ENCODE peak calls at places on chromosomes 7 and 10, in eight cellular contexts. Y is GM20000; V is kidney epithelial cell; H is A549; O is keratinocyte; W is CD8-positive, alpha-beta T cell; P is AG04449; B is neural progenitor cell. C is an unnamed sample.

GRCh38 chr7:71135663-71136062 is 3.7 kb downstream of the GALNT17 start:
- DNase-seq in P (no peak), V (no peak), Y (no peak), B (no peak), H (no peak), O (no peak), W (no peak), C (no peak)

GRCh38 chr10:77226434-77226833 is 411.2 kb downstream of the KCNMA1 start:
- DNase-seq in Y (no peak), B (no peak), P (no peak), W (no peak), H (no peak), O (no peak), V (no peak), C (no peak)

GRCh38 chr10:102657984-102658724 is 13.9 kb downstream of the TRIM8 start:
- DNase-seq in W (no peak), O (no peak), V (no peak), Y (no peak), H (no peak), P (no peak), B (no peak), C (no peak)

GRCh38 chr7:88759216-88759955 is at the start of gene ZNF804B:
- DNase-seq in O (no peak), W (no peak), P (no peak), Y (peak; percentile 13), B (peak; percentile 85), H (no peak), V (no peak), C (peak; percentile 44)

GRCh38 chr7:66429498-66430163 is 199.1 kb upstream of the KCTD7 start:
- DNase-seq in V (no peak), W (no peak), O (no peak), Y (no peak), B (no peak), H (no peak), P (no peak), C (no peak)

GRCh38 chr10:109166935-109167334 is 756.4 kb downstream of the XPNPEP1 start:
- DNase-seq in P (peak; percentile 12), O (no peak), H (no peak), Y (no peak), B (no peak), W (no peak), V (no peak), C (no peak)

GRCh38 chr10:29355436-29355991 is 66.6 kb downstream of the LYZL1 start:
- DNase-seq in O (no peak), P (no peak), B (no peak), W (no peak), Y (no peak), H (no peak), V (no peak), C (no peak)

GRCh38 chr10:16965740-16966447 is 148.7 kb upstream of the RSU1 start:
- DNase-seq in W (no peak), Y (no peak), V (peak; percentile 95), H (peak; percentile 64), B (peak; percentile 45), P (peak; percentile 92), O (no peak), C (no peak)

GRCh38 chr10:68594405-68594804 is 34.3 kb downstream of the TET1 start:
- DNase-seq in V (peak; percentile 29), P (no peak), B (no peak), H (peak; percentile 15), W (no peak), Y (no peak), O (no peak), C (no peak)

GRCh38 chr7:71612892-71613291 is 480.9 kb downstream of the GALNT17 start:
- DNase-seq in H (no peak), Y (no peak), B (peak; percentile 50), V (no peak), W (no peak), P (no peak), O (no peak), C (no peak)

GRCh38 chr10:80767940-80768339 is 230.2 kb downstream of the SH2D4B start:
- DNase-seq in B (no peak), W (no peak), H (no peak), Y (no peak), O (no peak), V (no peak), P (no peak), C (no peak)

GRCh38 chr7:36472141-36472729 is 82.6 kb downstream of the ANLN start:
- DNase-seq in P (no peak), B (no peak), O (no peak), H (no peak), V (no peak), W (no peak), Y (no peak), C (no peak)

GRCh38 chr7:36474283-36475010 is 84.8 kb downstream of the ANLN start:
- DNase-seq in B (no peak), W (no peak), P (no peak), O (no peak), V (no peak), H (no peak), Y (no peak), C (peak; percentile 7)

GRCh38 chr7:36475371-36475770 is 85.7 kb downstream of the ANLN start:
- DNase-seq in W (no peak), P (no peak), H (peak; percentile 17), V (no peak), O (no peak), Y (no peak), B (no peak), C (no peak)

GRCh38 chr7:36475011-36475342 is 85.3 kb downstream of the ANLN start:
- DNase-seq in H (no peak), Y (no peak), B (no peak), P (no peak), V (no peak), W (no peak), O (no peak), C (no peak)

DNA sequence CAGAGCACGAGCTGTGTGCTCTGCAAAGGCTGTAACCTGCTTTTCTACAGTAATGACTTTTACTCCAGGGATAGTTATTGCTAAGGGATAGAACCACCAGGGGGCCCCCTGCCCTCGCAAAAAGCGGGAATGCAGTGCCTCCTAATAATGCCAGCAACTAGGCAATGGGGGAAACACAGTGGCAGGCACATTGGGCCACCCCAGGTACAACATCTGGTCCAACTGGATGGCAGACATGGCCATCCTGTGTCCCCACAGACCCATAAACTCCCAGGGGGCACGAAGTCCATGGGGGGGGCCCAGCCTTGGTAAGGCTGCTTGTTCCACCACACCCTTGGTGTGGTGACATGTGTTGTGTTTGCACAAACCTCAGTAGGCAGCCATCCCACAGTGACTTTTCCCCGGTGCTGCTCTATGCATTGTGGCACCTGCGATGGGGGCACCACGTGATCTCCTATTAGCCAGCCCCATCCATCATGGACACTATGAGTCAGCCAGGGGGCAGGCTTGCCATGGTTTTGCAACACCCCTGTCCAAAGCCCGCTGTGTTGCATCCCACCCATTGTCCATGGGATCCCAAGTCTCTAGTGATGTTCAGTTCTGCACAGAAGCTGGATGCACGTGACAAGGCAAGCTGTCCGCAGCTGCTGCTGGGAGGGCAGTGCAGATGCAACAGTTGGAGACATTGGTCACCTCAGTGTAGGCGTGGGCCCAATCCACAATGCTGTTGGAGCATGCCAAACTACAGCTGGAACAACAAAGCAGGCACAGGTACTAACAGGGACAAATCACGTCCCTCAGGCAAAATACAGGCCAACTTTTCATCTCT is 84.0 kb downstream of the ANLN start:
- DNase-seq in W (no peak), Y (peak; percentile 10), P (no peak), O (peak; percentile 81), B (peak; percentile 76), V (no peak), H (peak; percentile 38), C (peak; percentile 73)
- TF ChIP-seq CTCF in W (no peak), Y (peak; percentile 18), P (peak; percentile 55), O (peak; percentile 54), B (peak; percentile 69), V (peak; percentile 51), H (peak; percentile 63), C (peak; percentile 62)

GRCh38 chr10:13617146-13617545 is 30.4 kb downstream of the PRPF18 start:
- DNase-seq in Y (no peak), H (no peak), W (no peak), P (no peak), B (no peak), V (no peak), O (no peak), C (no peak)

GRCh38 chr10:13614530-13615332 is 28.0 kb downstream of the PRPF18 start:
- DNase-seq in P (peak; percentile 55), Y (no peak), O (no peak), W (no peak), V (no peak), B (peak; percentile 32), H (peak; percentile 20), C (no peak)

GRCh38 chr10:13613519-13613918 is 26.8 kb downstream of the PRPF18 start:
- DNase-seq in H (peak; percentile 30), Y (no peak), O (no peak), B (peak; percentile 68), P (no peak), V (no peak), W (no peak), C (no peak)

GRCh38 chr10:13615650-13616049 is 28.9 kb downstream of the PRPF18 start:
- DNase-seq in H (no peak), P (no peak), O (no peak), V (no peak), W (no peak), Y (no peak), B (peak; percentile 48), C (peak; percentile 23)

GRCh38 chr10:13612654-13613373 is 26.0 kb downstream of the PRPF18 start:
- DNase-seq in Y (no peak), W (no peak), O (no peak), V (no peak), P (no peak), B (no peak), H (no peak), C (no peak)
- TF ChIP-seq CTCF in Y (no peak), W (no peak), O (no peak), V (no peak), P (no peak), B (no peak), H (no peak), C (no peak)

GRCh38 chr10:47013469-47014169 is 102.4 kb downstream of the PTPN20 start:
- DNase-seq in P (no peak), W (no peak), B (no peak), O (no peak), Y (no peak), V (no peak), H (no peak), C (no peak)
- TF ChIP-seq CTCF in P (no peak), W (no peak), B (peak; percentile 25), O (no peak), Y (no peak), V (no peak), H (no peak), C (no peak)

GRCh38 chr10:69958232-69958902 is 94.3 kb upstream of the MACROH2A2 start:
- DNase-seq in V (peak; percentile 16), P (no peak), W (no peak), Y (peak; percentile 77), O (peak; percentile 28), H (peak; percentile 61), B (peak; percentile 66), C (peak; percentile 36)

GRCh38 chr10:69957516-69958231 is 95.0 kb upstream of the MACROH2A2 start:
- DNase-seq in P (no peak), B (no peak), W (no peak), V (no peak), O (no peak), H (no peak), Y (no peak), C (no peak)

GRCh38 chr10:69955211-69955805 is 97.3 kb upstream of the MACROH2A2 start:
- DNase-seq in B (no peak), Y (no peak), P (no peak), V (no peak), H (no peak), W (no peak), O (no peak), C (no peak)

GRCh38 chr10:69955897-69956832 is 96.5 kb upstream of the MACROH2A2 start:
- DNase-seq in B (no peak), V (no peak), O (peak; percentile 64), W (no peak), P (no peak), Y (no peak), H (no peak), C (no peak)

GRCh38 chr10:69956833-69957230 is 95.8 kb upstream of the MACROH2A2 start:
- DNase-seq in B (no peak), O (no peak), V (no peak), W (no peak), Y (no peak), P (no peak), H (no peak), C (no peak)
- TF ChIP-seq CTCF in B (no peak), O (no peak), V (no peak), W (no peak), Y (no peak), P (no peak), H (no peak), C (no peak)